ENCODE peak calls at places on chromosomes 4 and X, in eight cellular contexts. D is suprapubic skin, V is uterus, G is GM12878, L is adrenal gland, H is HCT116, B is ovary, C is spleen. T is an unnamed sample.
A peak's percentile ranks its signal among the peaks of the same experiment; 100 is the strongest.

GRCh38 chrX:22534643-22535042 is 261.9 kb downstream of the CBLL2 start:
- DNase-seq in V (peak; percentile 34), B (no peak), G (no peak), H (no peak), L (no peak), D (no peak), C (no peak), T (no peak)

GRCh38 chr4:169210516-169211108 is 60.1 kb downstream of the SH3RF1 start:
- DNase-seq in H (no peak), C (no peak), G (peak; percentile 78), V (no peak), D (no peak), L (no peak), B (no peak), T (no peak)

GRCh38 chr4:38769441-38770210 is 13.2 kb downstream of the TLR10 start:
- DNase-seq in D (no peak), B (no peak), V (no peak), G (no peak), C (no peak), L (no peak), H (no peak), T (no peak)

GRCh38 chrX:94400488-94400887 is 726.5 kb downstream of the FAM133A start:
- DNase-seq in V (no peak), H (no peak), L (no peak), C (no peak), B (no peak), D (no peak), G (peak; percentile 44), T (peak; percentile 27)

GRCh38 chr4:159006202-159006601 is 96.7 kb upstream of the RAPGEF2 start:
- DNase-seq in D (no peak), L (no peak), H (peak; percentile 75), V (no peak), C (no peak), G (no peak), B (no peak), T (no peak)

GRCh38 chrX:12446342-12447075 is 308.2 kb downstream of the FRMPD4 start:
- DNase-seq in L (no peak), H (no peak), B (no peak), G (no peak), V (no peak), D (no peak), C (no peak), T (no peak)

GRCh38 chrX:148133099-148133725 is 152.1 kb downstream of the FMR1NB start:
- DNase-seq in V (no peak), C (no peak), D (no peak), B (no peak), L (no peak), H (no peak), G (no peak), T (no peak)

GRCh38 chr4:8247047-8247930 is 22.3 kb upstream of the HTRA3 start:
- DNase-seq in H (no peak), B (no peak), V (no peak), G (no peak), D (peak; percentile 92), C (no peak), L (peak; percentile 71), T (peak; percentile 70)

GRCh38 chr4:169397762-169398161 is 127.0 kb upstream of the SH3RF1 start:
- DNase-seq in L (no peak), C (no peak), H (no peak), B (no peak), V (no peak), D (no peak), G (no peak), T (no peak)

GRCh38 chr4:137647375-137647774 is 115.1 kb upstream of the PCDH18 start:
- DNase-seq in C (no peak), H (no peak), D (no peak), V (no peak), G (peak; percentile 45), B (no peak), L (no peak), T (no peak)

GRCh38 chr4:1410491-1411325 is 4.5 kb upstream of the NKX1-1 start:
- DNase-seq in D (peak; percentile 74), B (peak; percentile 37), H (no peak), L (peak; percentile 29), G (no peak), C (no peak), V (no peak), T (peak; percentile 33)

GRCh38 chrX:47817897-47818296 is 18.8 kb upstream of the ZNF81 start:
- DNase-seq in H (no peak), L (no peak), C (no peak), G (no peak), V (no peak), B (no peak), D (no peak), T (no peak)

GRCh38 chr4:108834787-108835384 is 72.0 kb upstream of the ETNPPL start:
- DNase-seq in G (no peak), D (no peak), B (no peak), V (no peak), H (peak; percentile 4), L (no peak), C (no peak), T (no peak)

GRCh38 chr4:6447561-6448290 is 24.7 kb downstream of the PPP2R2C start:
- DNase-seq in V (no peak), C (peak; percentile 55), L (no peak), D (no peak), H (no peak), B (peak; percentile 25), G (no peak), T (no peak)

GRCh38 chr4:6446538-6447451 is 25.6 kb downstream of the PPP2R2C start:
- DNase-seq in B (peak; percentile 51), G (no peak), V (peak; percentile 67), H (no peak), C (peak; percentile 72), D (no peak), L (peak; percentile 48), T (peak; percentile 41)

GRCh38 chr4:6449746-6450369 is 22.6 kb downstream of the PPP2R2C start:
- DNase-seq in B (no peak), V (no peak), L (no peak), D (no peak), C (no peak), H (no peak), G (no peak), T (no peak)

GRCh38 chr4:6449335-6449734 is 23.1 kb downstream of the PPP2R2C start:
- DNase-seq in V (no peak), L (no peak), D (no peak), G (no peak), C (no peak), B (no peak), H (no peak), T (no peak)

DNA sequence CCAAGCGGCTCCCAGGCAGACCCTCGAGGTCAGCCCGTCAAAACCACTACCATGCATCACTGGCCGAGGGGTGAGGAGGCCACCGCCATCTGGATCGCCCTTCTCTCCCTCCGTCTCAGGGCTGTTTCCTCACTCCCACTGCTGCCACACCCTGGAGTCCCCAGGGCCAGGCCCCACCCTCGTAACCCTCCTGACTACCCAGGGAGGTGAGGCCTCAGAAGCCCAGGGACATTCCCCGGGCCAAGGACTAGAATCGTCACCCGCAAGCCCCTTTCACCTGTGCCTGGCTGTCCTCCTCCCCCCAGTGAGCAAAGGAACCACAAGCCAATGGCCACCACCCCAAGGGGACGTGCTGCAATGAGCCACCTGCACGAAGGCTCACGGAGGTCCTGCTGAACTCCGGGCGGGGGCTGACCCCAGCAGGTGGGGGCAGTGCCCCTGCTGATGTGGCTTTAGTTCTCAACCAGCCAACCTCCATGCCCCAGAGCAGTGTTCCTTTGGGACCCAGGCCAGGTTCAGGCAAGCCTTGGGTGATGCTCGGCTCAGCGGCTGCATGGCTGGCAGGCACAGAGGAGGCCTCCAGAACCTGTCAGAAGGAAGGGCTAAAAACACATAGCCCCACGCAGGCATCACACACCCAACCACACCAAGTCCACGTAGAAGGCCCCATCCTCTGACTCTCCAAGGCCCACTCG is 23.8 kb downstream of the PPP2R2C start:
- DNase-seq in V (no peak), L (no peak), C (peak; percentile 61), G (no peak), D (no peak), H (no peak), B (no peak), T (no peak)
- H3K27me3 ChIP-seq in V (no peaks in the 10 kb centered on the region), L (no peaks in the 10 kb centered on the region), C (no peaks in the 10 kb centered on the region), G (peaks cover 5% of the 10 kb centered on the region), D (peaks cover 45% of the 10 kb centered on the region), H (peaks cover under 1% of the 10 kb centered on the region), B (no peaks in the 10 kb centered on the region), T (no peaks in the 10 kb centered on the region)

DNA sequence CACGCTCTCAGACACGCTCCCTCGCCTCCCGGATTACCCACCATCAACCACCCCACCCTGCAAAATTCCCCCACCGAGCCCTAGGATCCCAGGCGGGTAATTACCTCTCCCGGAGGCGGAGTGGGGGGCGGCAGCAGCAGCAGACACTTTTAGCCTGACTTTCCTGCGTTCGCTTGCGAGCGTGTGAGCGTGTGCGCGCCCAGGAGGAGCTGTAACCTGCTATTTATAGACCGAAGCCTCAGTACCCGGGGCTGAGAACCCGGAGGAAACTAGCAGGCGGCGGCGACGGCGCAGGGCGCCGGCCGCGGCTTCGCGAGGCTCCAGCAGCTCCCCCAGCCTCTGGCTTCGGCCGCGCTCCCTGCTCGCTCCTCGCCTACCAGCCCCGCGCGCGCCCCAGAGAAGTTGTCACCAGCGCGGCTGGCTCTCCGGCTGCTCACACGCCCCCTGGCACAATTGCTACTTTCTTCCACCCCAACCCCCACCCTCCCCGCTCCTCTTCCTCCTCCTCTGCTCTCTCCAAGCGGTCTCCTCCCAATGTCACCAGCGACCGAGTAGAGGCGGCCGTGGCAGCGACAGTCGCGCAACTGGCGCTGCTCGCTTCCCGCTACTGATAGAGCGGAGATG is at the start of gene INPP4B:
- DNase-seq in C (peak; percentile 76), B (peak; percentile 51), H (peak; percentile 13), L (peak; percentile 46), G (no peak), V (peak; percentile 55), D (no peak), T (peak; percentile 34)
- TF ChIP-seq POLR2A in C (no peak), B (no peak), H (no peak), L (no peak), G (no peak), V (peak; percentile 25), D (no peak), T (no peak)

GRCh38 chrX:476724-477075 is 90.0 kb upstream of the PPP2R3B start:
- DNase-seq in B (no peak), C (peak; percentile 49), G (no peak), V (no peak), H (no peak), D (peak; percentile 52), L (no peak), T (no peak)
- H3K4me3 ChIP-seq in B (no peak overlapping the region), C (no peak overlapping the region), G (no peak overlapping the region), V (no peak overlapping the region), H (no peak overlapping the region), D (no peak overlapping the region), L (no peak overlapping the region), T (no peak overlapping the region)

GRCh38 chrX:617891-618290 is 12.7 kb upstream of the SHOX start:
- DNase-seq in H (no peak), G (no peak), B (no peak), C (no peak), V (no peak), D (no peak), L (no peak), T (no peak)

GRCh38 chrX:619812-620493 is 10.6 kb upstream of the SHOX start:
- DNase-seq in V (no peak), D (peak; percentile 59), G (no peak), C (no peak), B (no peak), H (no peak), L (no peak), T (no peak)

GRCh38 chrX:618761-619450 is 11.7 kb upstream of the SHOX start:
- DNase-seq in G (no peak), V (no peak), C (no peak), H (no peak), B (no peak), L (no peak), D (no peak), T (no peak)

GRCh38 chrX:617401-617800 is 13.2 kb upstream of the SHOX start:
- DNase-seq in L (no peak), H (no peak), V (no peak), G (no peak), B (no peak), C (no peak), D (no peak), T (no peak)

GRCh38 chrX:619451-619811 is 11.2 kb upstream of the SHOX start:
- DNase-seq in D (no peak), L (no peak), H (no peak), V (no peak), B (no peak), C (no peak), G (no peak), T (no peak)
- H3K27me3 ChIP-seq in D (peaks cover 56% of the 10 kb centered on the region), L (peaks cover 27% of the 10 kb centered on the region), H (no peaks in the 10 kb centered on the region), V (no peaks in the 10 kb centered on the region), B (no peaks in the 10 kb centered on the region), C (peaks cover 24% of the 10 kb centered on the region), G (no peaks in the 10 kb centered on the region), T (peaks cover 25% of the 10 kb centered on the region)

T was measured in stomach.